ENCODE peak calls at places on chromosomes 6 and 20, in six cellular contexts. T is HepG2, Q is H1, K is HCT116, U is K562, F is GM12878. B is an unnamed sample.

GRCh38 chr6:21597706-21598273 is 4.2 kb downstream of the SOX4 start:
- DNase-seq in Q (no peak), U (no peak), T (no peak), K (no peak), F (no peak), B (peak; percentile 42)

GRCh38 chr6:54847799-54848597 is 1.4 kb downstream of the FAM83B start:
- DNase-seq in U (no peak), F (no peak), Q (no peak), T (no peak), K (peak; percentile 32), B (no peak)

GRCh38 chr6:18496462-18496861 is 109.3 kb downstream of the RNF144B start:
- DNase-seq in F (no peak), U (no peak), T (no peak), Q (no peak), K (no peak), B (no peak)

GRCh38 chr6:87308970-87309369 is 13.4 kb upstream of the SMIM8 start:
- DNase-seq in Q (no peak), F (no peak), T (no peak), K (no peak), U (no peak), B (no peak)

GRCh38 chr6:37136821-37137200 is 33.1 kb upstream of the PIM1 start:
- DNase-seq in F (no peak), T (no peak), K (no peak), U (no peak), Q (no peak), B (no peak)

GRCh38 chr6:18509871-18510643 is 122.9 kb downstream of the RNF144B start:
- DNase-seq in U (no peak), Q (no peak), K (no peak), F (no peak), T (no peak), B (no peak)

GRCh38 chr20:20489054-20489453 is 121.2 kb downstream of the INSM1 start:
- DNase-seq in F (peak; percentile 66), U (no peak), K (no peak), T (no peak), Q (no peak), B (no peak)

GRCh38 chr6:45743028-45743615 is 272.5 kb downstream of the CLIC5 start:
- DNase-seq in U (no peak), K (no peak), F (no peak), T (peak; percentile 57), Q (no peak), B (no peak)

GRCh38 chr6:147735924-147736323 is 227.4 kb downstream of the SAMD5 start:
- DNase-seq in T (no peak), K (no peak), F (no peak), Q (no peak), U (no peak), B (no peak)

GRCh38 chr6:134902074-134902861 is 47.6 kb downstream of the ALDH8A1 start:
- DNase-seq in U (no peak), Q (no peak), K (no peak), T (no peak), F (no peak), B (no peak)

GRCh38 chr6:105499928-105500327 is 97.0 kb upstream of the PREP start:
- DNase-seq in F (no peak), Q (no peak), U (no peak), T (no peak), K (no peak), B (no peak)

GRCh38 chr20:57444394-57445048 is 53.3 kb downstream of the RBM38 start:
- DNase-seq in K (no peak), F (no peak), U (no peak), T (no peak), Q (no peak), B (no peak)

GRCh38 chr6:108896111-108896661 is 48.0 kb downstream of the ARMC2 start:
- DNase-seq in K (no peak), F (no peak), Q (no peak), U (no peak), T (no peak), B (no peak)

GRCh38 chr6:18503588-18504231 is 116.6 kb downstream of the RNF144B start:
- DNase-seq in U (peak; percentile 73), K (peak; percentile 61), F (peak; percentile 35), Q (peak; percentile 57), T (peak; percentile 80), B (peak; percentile 52)

GRCh38 chr6:152099816-152100618 is 292.5 kb downstream of the ESR1 start:
- DNase-seq in T (no peak), Q (no peak), F (no peak), K (no peak), U (no peak), B (no peak)

GRCh38 chr6:91566467-91566866 is 979.6 kb upstream of the MAP3K7 start:
- DNase-seq in T (no peak), Q (no peak), K (no peak), U (no peak), F (no peak), B (no peak)

GRCh38 chr6:47419621-47420020 is 58.0 kb upstream of the CD2AP start:
- DNase-seq in F (no peak), U (no peak), Q (no peak), K (no peak), T (peak; percentile 29), B (no peak)

GRCh38 chr6:34992353-34992752 is 103.3 kb downstream of the ANKS1A start:
- DNase-seq in Q (no peak), K (no peak), U (no peak), T (no peak), F (no peak), B (no peak)

GRCh38 chr6:118544105-118544504 is 4.0 kb upstream of the PLN start:
- DNase-seq in U (no peak), T (no peak), Q (no peak), K (no peak), F (no peak), B (no peak)

GRCh38 chr6:89412071-89413005 is at the start of gene RRAGD:
- DNase-seq in K (peak; percentile 4), U (peak; percentile 9), Q (peak; percentile 67), T (no peak), F (no peak), B (peak; percentile 91)

GRCh38 chr20:23655551-23656211 is 17.9 kb upstream of the CST3 start:
- DNase-seq in K (no peak), F (no peak), T (no peak), U (no peak), Q (peak; percentile 50), B (no peak)

GRCh38 chr6:119495230-119495683 is 145.7 kb upstream of the MAN1A1 start:
- DNase-seq in Q (no peak), U (peak; percentile 22), K (no peak), T (peak; percentile 2), F (no peak), B (peak; percentile 31)

GRCh38 chr20:39195495-39196129 is 233.5 kb downstream of the DHX35 start:
- DNase-seq in F (no peak), Q (peak; percentile 53), T (no peak), K (no peak), U (peak; percentile 4), B (peak; percentile 44)

GRCh38 chr20:34269996-34270627 is 28.9 kb downstream of the ASIP start:
- DNase-seq in T (no peak), Q (no peak), K (no peak), F (no peak), U (no peak), B (no peak)

GRCh38 chr6:6584310-6585002 is 4.1 kb upstream of the LY86 start:
- DNase-seq in T (no peak), F (peak; percentile 77), K (no peak), U (no peak), Q (no peak), B (no peak)

GRCh38 chr20:49186535-49187329 is 1.4 kb downstream of the STAU1 start:
- DNase-seq in K (no peak), T (peak; percentile 62), F (no peak), U (peak; percentile 85), Q (no peak), B (peak; percentile 39)

GRCh38 chr20:37378785-37379598 is 33.1 kb downstream of the SRC start:
- DNase-seq in Q (no peak), T (no peak), U (peak; percentile 92), F (no peak), K (peak; percentile 29), B (no peak)

GRCh38 chr6:113630365-113630737 is 226.8 kb upstream of the MARCKS start:
- DNase-seq in U (no peak), F (no peak), Q (no peak), K (no peak), T (no peak), B (no peak)

DNA sequence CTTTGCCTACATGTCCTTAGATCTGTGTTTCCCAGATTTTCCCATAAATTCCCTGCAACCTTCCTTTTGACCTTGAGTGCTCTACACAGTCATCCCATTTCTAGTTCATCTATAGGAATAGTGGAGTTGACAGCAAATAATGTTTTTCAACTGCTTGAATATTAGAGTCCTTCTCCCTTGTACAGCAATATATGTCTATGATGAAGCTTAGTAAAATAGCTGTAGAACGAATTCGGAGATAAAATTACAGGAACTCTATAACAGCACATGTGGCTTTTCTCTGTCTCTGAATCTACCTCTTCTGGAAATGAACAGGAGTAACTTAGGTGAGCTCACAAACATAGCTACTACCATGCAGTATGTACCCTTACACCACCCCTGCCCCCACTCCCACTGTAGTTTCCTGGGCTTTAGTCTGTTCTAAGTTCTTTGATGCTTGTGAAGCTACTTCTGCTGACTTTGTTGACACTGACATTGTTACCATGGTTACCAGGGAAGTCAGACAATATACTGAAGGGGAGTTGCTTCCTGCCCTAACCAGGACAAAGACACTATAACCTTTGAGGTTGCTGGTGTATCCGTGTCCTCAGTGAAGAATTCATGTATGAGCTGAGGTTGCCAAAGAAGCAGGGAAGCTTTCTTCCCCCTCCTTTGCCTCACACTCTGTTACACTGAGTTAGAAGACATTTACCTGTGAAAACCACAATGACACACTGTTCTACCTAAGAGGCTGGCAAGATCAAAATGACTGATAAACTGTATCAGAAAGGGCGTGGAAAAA is 35.8 kb upstream of the SHLD1 start:
- DNase-seq in U (peak; percentile 30), F (no peak), K (no peak), Q (no peak), T (peak; percentile 100), B (no peak)
- TF ChIP-seq SIN3A in U (no peak), F (no peak), K (no peak), Q (no peak), T (peak; percentile 61), B (no peak)

DNA sequence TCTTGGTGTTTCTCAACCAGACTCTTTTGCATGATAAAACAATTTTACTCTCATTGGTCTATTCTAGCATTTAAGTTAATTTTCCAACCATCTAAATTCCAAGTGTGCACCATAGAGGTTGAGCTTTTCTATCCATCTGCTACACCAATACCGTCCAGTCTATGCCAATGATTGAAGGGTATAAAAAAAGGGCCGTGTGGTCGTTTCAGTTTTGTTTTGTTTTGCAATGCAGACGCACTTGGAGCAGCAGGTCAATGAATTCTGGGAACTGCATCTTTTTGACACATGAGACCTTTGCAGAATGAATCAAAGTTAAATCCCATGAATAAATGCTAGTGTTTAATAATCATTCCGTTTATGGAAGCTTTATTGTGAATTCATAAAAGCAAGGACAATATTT is 650.0 kb upstream of the GJE1 start:
- DNase-seq in K (no peak), U (no peak), Q (no peak), T (no peak), F (no peak), B (no peak)
- TF ChIP-seq RAD21 in K (no peak), U (no peak), Q (no peak), T (no peak), F (no peak), B (no peak)

GRCh38 chr6:1623769-1624070 is 14.0 kb downstream of the FOXC1 start:
- DNase-seq in F (no peak), T (no peak), K (no peak), U (no peak), Q (no peak), B (no peak)
- H4K20me1 ChIP-seq in F (peaks cover 3% of the 10 kb centered on the region), T (no peaks in the 10 kb centered on the region), K (no peaks in the 10 kb centered on the region), U (no peaks in the 10 kb centered on the region), Q (peaks cover 31% of the 10 kb centered on the region), B (no peaks in the 10 kb centered on the region)

GRCh38 chr6:29814379-29815117 is 13.1 kb upstream of the HLA-G start:
- DNase-seq in T (no peak), F (no peak), Q (peak; percentile 47), U (no peak), K (no peak), B (no peak)
- TF ChIP-seq SIN3A in T (no peak), F (no peak), Q (no peak), U (no peak), K (no peak), B (no peak)

B was measured in SK-N-SH.